ENCODE peak calls at places on chromosomes 4 and X, in eight cellular contexts. T is uterus; Z is H9; B is right lobe of liver; L is left lung; F is prostate gland; M is CD8-positive, alpha-beta T cell; A is SK-N-SH. E is an unnamed sample.
A peak's percentile ranks its signal among the peaks of the same experiment; 100 is the strongest.

GRCh38 chr4:168197926-168198325 is 105.6 kb downstream of the ANXA10 start:
- DNase-seq in A (no peak), L (no peak), F (no peak), B (no peak), M (no peak), T (no peak), Z (no peak), E (no peak)

GRCh38 chrX:17990542-17990941 is 129.4 kb upstream of the RAI2 start:
- DNase-seq in T (no peak), M (no peak), B (no peak), Z (no peak), A (no peak), F (no peak), L (no peak), E (no peak)

GRCh38 chr4:102022343-102022742 is 231.8 kb downstream of the BANK1 start:
- DNase-seq in T (no peak), L (no peak), B (no peak), F (no peak), M (no peak), Z (no peak), A (no peak), E (no peak)

GRCh38 chr4:165199286-165199685 is 8.1 kb upstream of the KLHL2 start:
- DNase-seq in F (no peak), L (no peak), T (no peak), B (no peak), Z (no peak), A (no peak), M (no peak), E (no peak)

GRCh38 chr4:106529348-106530033 is 160.9 kb upstream of the GIMD1 start:
- DNase-seq in L (no peak), F (no peak), M (no peak), A (no peak), B (no peak), Z (no peak), T (no peak), E (no peak)

GRCh38 chr4:181008164-181008563 is 1235.0 kb upstream of the TENM3 start:
- DNase-seq in B (no peak), L (no peak), F (no peak), Z (no peak), M (no peak), A (no peak), T (no peak), E (no peak)

GRCh38 chr4:7034262-7035081 is 8.7 kb upstream of the TADA2B start:
- DNase-seq in T (no peak), Z (no peak), F (peak; percentile 37), L (no peak), M (no peak), B (peak; percentile 85), A (no peak), E (peak; percentile 25)

GRCh38 chr4:53962516-53963225 is 101.7 kb downstream of the CHIC2 start:
- DNase-seq in A (peak; percentile 43), L (no peak), Z (no peak), T (no peak), F (no peak), B (no peak), M (no peak), E (no peak)

GRCh38 chrX:14508025-14508690 is 21.2 kb upstream of the GLRA2 start:
- DNase-seq in B (no peak), T (no peak), Z (no peak), M (no peak), F (no peak), A (no peak), L (no peak), E (no peak)

DNA sequence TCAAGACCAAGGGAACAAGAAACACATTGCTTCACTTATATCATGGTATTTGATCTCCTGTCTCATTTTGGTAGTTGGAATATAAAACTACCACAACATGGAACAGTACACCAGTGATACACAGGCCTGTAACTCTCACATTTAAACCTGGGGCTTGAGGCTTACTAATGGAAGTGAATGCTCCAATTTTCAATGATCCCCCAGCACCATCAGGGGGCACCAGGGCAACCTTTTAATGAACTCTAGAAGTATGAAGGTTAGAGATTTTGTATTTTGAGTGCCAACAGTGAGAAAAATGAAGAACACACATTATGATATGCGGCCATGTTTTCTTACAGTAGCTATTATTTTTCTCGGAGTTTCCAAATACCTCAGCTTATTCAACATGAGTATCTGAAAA is 50.7 kb downstream of the C4orf33 start:
- DNase-seq in Z (no peak), B (no peak), M (no peak), F (no peak), T (no peak), L (no peak), A (peak; percentile 9), E (no peak)
- TF ChIP-seq CTCF in Z (no peak), B (no peak), M (no peak), F (no peak), T (no peak), L (no peak), A (peak; percentile 24), E (no peak)

GRCh38 chr4:96646146-96646545 is 806.3 kb downstream of the PDHA2 start:
- DNase-seq in B (no peak), A (no peak), T (no peak), M (no peak), L (no peak), Z (no peak), F (no peak), E (no peak)
- H3K27ac ChIP-seq in B (no peak overlapping the region), A (no peak overlapping the region), T (no peak overlapping the region), M (no peak overlapping the region), L (no peak overlapping the region), Z (no peak overlapping the region), F (no peak overlapping the region), E (no peak overlapping the region)

GRCh38 chr4:4794421-4794820 is 65.0 kb upstream of the MSX1 start:
- DNase-seq in B (no peak), M (no peak), A (no peak), Z (no peak), F (no peak), L (no peak), T (no peak), E (no peak)
- H3K9me3 ChIP-seq in B (no peaks in the 10 kb centered on the region), M (no peaks in the 10 kb centered on the region), A (no peaks in the 10 kb centered on the region), Z (no peaks in the 10 kb centered on the region), F (no peaks in the 10 kb centered on the region), L (no peaks in the 10 kb centered on the region), T (no peaks in the 10 kb centered on the region), E (peaks cover 3% of the 10 kb centered on the region)

DNA sequence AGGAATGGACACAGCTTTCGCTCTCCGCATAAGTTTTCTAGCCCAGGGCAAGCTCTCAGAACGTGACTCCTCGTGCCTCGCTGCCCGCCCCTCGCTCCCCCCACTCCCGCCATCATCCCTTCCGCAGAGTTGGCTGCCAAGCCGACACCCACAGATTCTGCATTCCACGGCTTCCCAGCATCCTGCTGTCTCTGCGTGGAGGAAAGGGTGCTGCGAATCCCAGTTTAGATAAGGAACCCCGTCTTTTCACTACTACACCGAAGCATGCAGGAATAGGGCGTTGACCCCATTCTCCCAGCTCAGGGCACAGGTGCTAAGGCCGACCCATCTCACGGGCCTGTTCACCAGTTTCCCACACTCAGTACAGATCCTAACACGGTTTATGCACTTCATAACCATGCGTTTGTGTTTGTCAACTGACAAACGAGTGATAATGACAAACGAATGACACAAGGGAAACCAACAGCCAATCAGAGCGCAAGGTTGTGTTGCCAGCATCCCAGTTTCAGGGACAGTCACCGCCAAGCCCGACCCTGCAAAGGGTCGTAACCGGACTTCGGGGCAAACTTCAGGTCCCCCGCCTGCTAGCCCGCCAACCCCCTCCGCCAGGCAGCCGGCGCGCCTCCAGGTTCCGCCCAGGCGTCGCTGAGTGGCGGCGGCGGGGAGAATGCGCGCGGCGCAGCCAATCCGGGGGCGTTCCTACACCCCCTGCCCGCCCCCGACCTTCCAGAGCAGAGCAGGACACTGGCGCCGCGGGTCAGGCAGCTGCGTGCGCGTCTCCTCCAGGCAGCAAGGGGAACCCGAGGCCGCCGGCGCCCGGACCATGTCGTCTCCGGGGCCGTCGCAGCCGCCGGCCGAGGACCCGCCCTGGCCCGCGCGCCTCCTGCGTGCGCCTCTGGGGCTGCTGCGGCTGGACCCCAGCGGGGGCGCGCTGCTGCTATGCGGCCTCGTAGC is at the start of gene CYP2U1:
- DNase-seq in L (peak; percentile 96), A (peak; percentile 95), F (peak; percentile 86), B (peak; percentile 93), M (peak; percentile 87), Z (peak; percentile 92), T (peak; percentile 87), E (peak; percentile 94)
- TF ChIP-seq CTCF in L (peak; percentile 22), A (no peak), F (peak; percentile 32), B (peak; percentile 32), M (no peak), Z (no peak), T (peak; percentile 45), E (peak; percentile 27)

DNA sequence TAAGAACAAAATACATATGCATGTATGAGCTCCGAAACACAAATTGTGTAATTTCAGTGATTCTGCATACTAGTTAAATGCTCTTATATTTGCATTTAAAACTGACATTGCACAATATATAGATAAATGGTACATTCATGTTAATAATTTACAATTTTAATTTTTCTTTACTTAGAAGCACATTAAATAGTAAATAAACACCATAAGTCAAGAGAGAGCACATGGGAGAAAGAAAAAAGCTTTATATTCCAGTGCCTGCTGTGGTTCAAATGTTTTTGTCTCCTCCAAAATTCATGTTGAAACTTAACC is 323.0 kb downstream of the BCOR start:
- DNase-seq in B (no peak), F (no peak), M (no peak), T (no peak), A (no peak), Z (no peak), L (no peak), E (no peak)
- H3K27ac ChIP-seq in B (no peak overlapping the region), F (no peak overlapping the region), M (no peak overlapping the region), T (no peak overlapping the region), A (no peak overlapping the region), Z (no peak overlapping the region), L (no peak overlapping the region), E (no peak overlapping the region)

GRCh38 chr4:123052007-123052406 is 129.6 kb upstream of the NUDT6 start:
- DNase-seq in Z (no peak), F (no peak), T (no peak), M (no peak), B (no peak), A (no peak), L (no peak), E (no peak)
- H3K9me3 ChIP-seq in Z (no peaks in the 10 kb centered on the region), F (no peaks in the 10 kb centered on the region), T (peaks cover 14% of the 10 kb centered on the region), M (no peaks in the 10 kb centered on the region), B (no peaks in the 10 kb centered on the region), A (peaks cover 30% of the 10 kb centered on the region), L (no peaks in the 10 kb centered on the region), E (peaks cover 19% of the 10 kb centered on the region)

GRCh38 chr4:151045907-151046306 is 30.8 kb upstream of the LRBA start:
- DNase-seq in B (no peak), A (peak; percentile 21), L (no peak), T (no peak), M (no peak), F (no peak), Z (peak; percentile 38), E (no peak)
- TF ChIP-seq CTCF in B (no peak), A (peak; percentile 17), L (no peak), T (no peak), M (no peak), F (no peak), Z (peak; percentile 66), E (no peak)

E was measured in heart left ventricle.